ENCODE peak calls at places on chromosomes 12 and 14, in ten cellular contexts. One of them, this sample, is unnamed.

GRCh38 chr12:88063375-88063774 is 34.2 kb upstream of the C12orf50 start:
- DNase-seq in NCI-H1417: no peak
- DNase-seq in amniotic stem cell: no peak
- DNase-seq in fibroblast of pulmonary artery: peak; percentile 23
- DNase-seq in activated gamma-delta T cell treated with Interleukin-2 at 50 U/mL for 16 hours: no peak
- DNase-seq in activated CD8-positive, alpha-beta memory T cell treated with anti-CD3 and anti-CD28 coated beads, Interleukin-2, amount 10 ng/mL, durations not matched to agents 7 days and 5 days: no peak
- DNase-seq in activated naive CD4-positive, alpha-beta T cell treated with Interleukin-2 at 50 U/mL for 16 hours: no peak
- DNase-seq in activated T-cell treated with anti-CD3 and anti-CD28 coated beads, Interleukin-2, amount 50 U/mL, for 1 hour: no peak
- DNase-seq in lower lobe of right lung: no peak
- DNase-seq in T-helper 9 cell: no peak
- DNase-seq in this sample: no peak

GRCh38 chr14:99945732-99946651 is 119.2 kb upstream of the EVL start:
- DNase-seq in NCI-H1417: no peak
- DNase-seq in amniotic stem cell: no peak
- DNase-seq in fibroblast of pulmonary artery: no peak
- DNase-seq in activated gamma-delta T cell treated with Interleukin-2 at 50 U/mL for 16 hours: no peak
- DNase-seq in activated CD8-positive, alpha-beta memory T cell treated with anti-CD3 and anti-CD28 coated beads, Interleukin-2, amount 10 ng/mL, durations not matched to agents 7 days and 5 days: no peak
- DNase-seq in activated naive CD4-positive, alpha-beta T cell treated with Interleukin-2 at 50 U/mL for 16 hours: peak; percentile 3
- DNase-seq in activated T-cell treated with anti-CD3 and anti-CD28 coated beads, Interleukin-2, amount 50 U/mL, for 1 hour: peak; percentile 19
- DNase-seq in lower lobe of right lung: no peak
- DNase-seq in T-helper 9 cell: no peak
- DNase-seq in this sample: no peak

GRCh38 chr12:105399428-105400081 is 69.1 kb downstream of the C12orf75 start:
- DNase-seq in NCI-H1417: no peak
- DNase-seq in amniotic stem cell: no peak
- DNase-seq in fibroblast of pulmonary artery: no peak
- DNase-seq in activated gamma-delta T cell treated with Interleukin-2 at 50 U/mL for 16 hours: no peak
- DNase-seq in activated CD8-positive, alpha-beta memory T cell treated with anti-CD3 and anti-CD28 coated beads, Interleukin-2, amount 10 ng/mL, durations not matched to agents 7 days and 5 days: no peak
- DNase-seq in activated naive CD4-positive, alpha-beta T cell treated with Interleukin-2 at 50 U/mL for 16 hours: no peak
- DNase-seq in activated T-cell treated with anti-CD3 and anti-CD28 coated beads, Interleukin-2, amount 50 U/mL, for 1 hour: no peak
- DNase-seq in lower lobe of right lung: no peak
- DNase-seq in T-helper 9 cell: no peak
- DNase-seq in this sample: no peak

GRCh38 chr12:61894168-61894567 is 366.0 kb upstream of the USP15 start:
- DNase-seq in NCI-H1417: no peak
- DNase-seq in amniotic stem cell: no peak
- DNase-seq in fibroblast of pulmonary artery: no peak
- DNase-seq in activated gamma-delta T cell treated with Interleukin-2 at 50 U/mL for 16 hours: no peak
- DNase-seq in activated CD8-positive, alpha-beta memory T cell treated with anti-CD3 and anti-CD28 coated beads, Interleukin-2, amount 10 ng/mL, durations not matched to agents 7 days and 5 days: no peak
- DNase-seq in activated naive CD4-positive, alpha-beta T cell treated with Interleukin-2 at 50 U/mL for 16 hours: no peak
- DNase-seq in activated T-cell treated with anti-CD3 and anti-CD28 coated beads, Interleukin-2, amount 50 U/mL, for 1 hour: no peak
- DNase-seq in lower lobe of right lung: no peak
- DNase-seq in T-helper 9 cell: no peak
- DNase-seq in this sample: no peak

GRCh38 chr12:79397609-79398008 is 293.2 kb downstream of the PAWR start:
- DNase-seq in NCI-H1417: no peak
- DNase-seq in amniotic stem cell: no peak
- DNase-seq in fibroblast of pulmonary artery: no peak
- DNase-seq in activated gamma-delta T cell treated with Interleukin-2 at 50 U/mL for 16 hours: no peak
- DNase-seq in activated CD8-positive, alpha-beta memory T cell treated with anti-CD3 and anti-CD28 coated beads, Interleukin-2, amount 10 ng/mL, durations not matched to agents 7 days and 5 days: no peak
- DNase-seq in activated naive CD4-positive, alpha-beta T cell treated with Interleukin-2 at 50 U/mL for 16 hours: no peak
- DNase-seq in activated T-cell treated with anti-CD3 and anti-CD28 coated beads, Interleukin-2, amount 50 U/mL, for 1 hour: no peak
- DNase-seq in lower lobe of right lung: no peak
- DNase-seq in T-helper 9 cell: no peak
- DNase-seq in this sample: no peak

GRCh38 chr12:6315704-6316597 is 5.5 kb downstream of the PLEKHG6 start:
- DNase-seq in NCI-H1417: no peak
- DNase-seq in amniotic stem cell: no peak
- DNase-seq in fibroblast of pulmonary artery: no peak
- DNase-seq in activated gamma-delta T cell treated with Interleukin-2 at 50 U/mL for 16 hours: no peak
- DNase-seq in activated CD8-positive, alpha-beta memory T cell treated with anti-CD3 and anti-CD28 coated beads, Interleukin-2, amount 10 ng/mL, durations not matched to agents 7 days and 5 days: no peak
- DNase-seq in activated naive CD4-positive, alpha-beta T cell treated with Interleukin-2 at 50 U/mL for 16 hours: no peak
- DNase-seq in activated T-cell treated with anti-CD3 and anti-CD28 coated beads, Interleukin-2, amount 50 U/mL, for 1 hour: no peak
- DNase-seq in lower lobe of right lung: no peak
- DNase-seq in T-helper 9 cell: no peak
- DNase-seq in this sample: no peak

GRCh38 chr12:122028601-122029560 is 7.2 kb downstream of the BCL7A start:
- DNase-seq in NCI-H1417: no peak
- DNase-seq in amniotic stem cell: no peak
- DNase-seq in fibroblast of pulmonary artery: no peak
- DNase-seq in activated gamma-delta T cell treated with Interleukin-2 at 50 U/mL for 16 hours: peak; percentile 21
- DNase-seq in activated CD8-positive, alpha-beta memory T cell treated with anti-CD3 and anti-CD28 coated beads, Interleukin-2, amount 10 ng/mL, durations not matched to agents 7 days and 5 days: peak; percentile 88
- DNase-seq in activated naive CD4-positive, alpha-beta T cell treated with Interleukin-2 at 50 U/mL for 16 hours: peak; percentile 54
- DNase-seq in activated T-cell treated with anti-CD3 and anti-CD28 coated beads, Interleukin-2, amount 50 U/mL, for 1 hour: no peak
- DNase-seq in lower lobe of right lung: no peak
- DNase-seq in T-helper 9 cell: no peak
- DNase-seq in this sample: no peak

GRCh38 chr14:100070310-100070709 is 5.1 kb downstream of the EVL start:
- DNase-seq in NCI-H1417: no peak
- DNase-seq in amniotic stem cell: no peak
- DNase-seq in fibroblast of pulmonary artery: no peak
- DNase-seq in activated gamma-delta T cell treated with Interleukin-2 at 50 U/mL for 16 hours: peak; percentile 36
- DNase-seq in activated CD8-positive, alpha-beta memory T cell treated with anti-CD3 and anti-CD28 coated beads, Interleukin-2, amount 10 ng/mL, durations not matched to agents 7 days and 5 days: no peak
- DNase-seq in activated naive CD4-positive, alpha-beta T cell treated with Interleukin-2 at 50 U/mL for 16 hours: peak; percentile 34
- DNase-seq in activated T-cell treated with anti-CD3 and anti-CD28 coated beads, Interleukin-2, amount 50 U/mL, for 1 hour: peak; percentile 59
- DNase-seq in lower lobe of right lung: no peak
- DNase-seq in T-helper 9 cell: no peak
- DNase-seq in this sample: no peak

GRCh38 chr12:21459474-21459873 is 22.0 kb downstream of the PYROXD1 start:
- DNase-seq in NCI-H1417: no peak
- DNase-seq in amniotic stem cell: no peak
- DNase-seq in fibroblast of pulmonary artery: no peak
- DNase-seq in activated gamma-delta T cell treated with Interleukin-2 at 50 U/mL for 16 hours: no peak
- DNase-seq in activated CD8-positive, alpha-beta memory T cell treated with anti-CD3 and anti-CD28 coated beads, Interleukin-2, amount 10 ng/mL, durations not matched to agents 7 days and 5 days: no peak
- DNase-seq in activated naive CD4-positive, alpha-beta T cell treated with Interleukin-2 at 50 U/mL for 16 hours: no peak
- DNase-seq in activated T-cell treated with anti-CD3 and anti-CD28 coated beads, Interleukin-2, amount 50 U/mL, for 1 hour: no peak
- DNase-seq in lower lobe of right lung: no peak
- DNase-seq in T-helper 9 cell: no peak
- DNase-seq in this sample: no peak

GRCh38 chr14:24315807-24316596 is 4.7 kb downstream of the LTB4R start:
- DNase-seq in NCI-H1417: no peak
- DNase-seq in amniotic stem cell: no peak
- DNase-seq in fibroblast of pulmonary artery: no peak
- DNase-seq in activated gamma-delta T cell treated with Interleukin-2 at 50 U/mL for 16 hours: no peak
- DNase-seq in activated CD8-positive, alpha-beta memory T cell treated with anti-CD3 and anti-CD28 coated beads, Interleukin-2, amount 10 ng/mL, durations not matched to agents 7 days and 5 days: no peak
- DNase-seq in activated naive CD4-positive, alpha-beta T cell treated with Interleukin-2 at 50 U/mL for 16 hours: no peak
- DNase-seq in activated T-cell treated with anti-CD3 and anti-CD28 coated beads, Interleukin-2, amount 50 U/mL, for 1 hour: no peak
- DNase-seq in lower lobe of right lung: peak; percentile 71
- DNase-seq in T-helper 9 cell: no peak
- DNase-seq in this sample: no peak

GRCh38 chr14:59847711-59848110 is 22.9 kb downstream of the RTN1 start:
- DNase-seq in NCI-H1417: no peak
- DNase-seq in amniotic stem cell: no peak
- DNase-seq in fibroblast of pulmonary artery: no peak
- DNase-seq in activated gamma-delta T cell treated with Interleukin-2 at 50 U/mL for 16 hours: no peak
- DNase-seq in activated CD8-positive, alpha-beta memory T cell treated with anti-CD3 and anti-CD28 coated beads, Interleukin-2, amount 10 ng/mL, durations not matched to agents 7 days and 5 days: no peak
- DNase-seq in activated naive CD4-positive, alpha-beta T cell treated with Interleukin-2 at 50 U/mL for 16 hours: no peak
- DNase-seq in activated T-cell treated with anti-CD3 and anti-CD28 coated beads, Interleukin-2, amount 50 U/mL, for 1 hour: no peak
- DNase-seq in lower lobe of right lung: no peak
- DNase-seq in T-helper 9 cell: no peak
- DNase-seq in this sample: no peak

GRCh38 chr14:29262979-29263378 is 496.4 kb downstream of the FOXG1 start:
- DNase-seq in NCI-H1417: no peak
- DNase-seq in amniotic stem cell: no peak
- DNase-seq in fibroblast of pulmonary artery: peak; percentile 56
- DNase-seq in activated gamma-delta T cell treated with Interleukin-2 at 50 U/mL for 16 hours: no peak
- DNase-seq in activated CD8-positive, alpha-beta memory T cell treated with anti-CD3 and anti-CD28 coated beads, Interleukin-2, amount 10 ng/mL, durations not matched to agents 7 days and 5 days: no peak
- DNase-seq in activated naive CD4-positive, alpha-beta T cell treated with Interleukin-2 at 50 U/mL for 16 hours: no peak
- DNase-seq in activated T-cell treated with anti-CD3 and anti-CD28 coated beads, Interleukin-2, amount 50 U/mL, for 1 hour: no peak
- DNase-seq in lower lobe of right lung: no peak
- DNase-seq in T-helper 9 cell: no peak
- DNase-seq in this sample: no peak

GRCh38 chr14:68703093-68703492 is 89.8 kb downstream of the ZFP36L1 start:
- DNase-seq in NCI-H1417: no peak
- DNase-seq in amniotic stem cell: peak; percentile 15
- DNase-seq in fibroblast of pulmonary artery: peak; percentile 74
- DNase-seq in activated gamma-delta T cell treated with Interleukin-2 at 50 U/mL for 16 hours: no peak
- DNase-seq in activated CD8-positive, alpha-beta memory T cell treated with anti-CD3 and anti-CD28 coated beads, Interleukin-2, amount 10 ng/mL, durations not matched to agents 7 days and 5 days: no peak
- DNase-seq in activated naive CD4-positive, alpha-beta T cell treated with Interleukin-2 at 50 U/mL for 16 hours: no peak
- DNase-seq in activated T-cell treated with anti-CD3 and anti-CD28 coated beads, Interleukin-2, amount 50 U/mL, for 1 hour: no peak
- DNase-seq in lower lobe of right lung: no peak
- DNase-seq in T-helper 9 cell: no peak
- DNase-seq in this sample: no peak

GRCh38 chr12:128408669-128409068 is 141.7 kb downstream of the TMEM132C start:
- DNase-seq in NCI-H1417: no peak
- DNase-seq in amniotic stem cell: no peak
- DNase-seq in fibroblast of pulmonary artery: no peak
- DNase-seq in activated gamma-delta T cell treated with Interleukin-2 at 50 U/mL for 16 hours: no peak
- DNase-seq in activated CD8-positive, alpha-beta memory T cell treated with anti-CD3 and anti-CD28 coated beads, Interleukin-2, amount 10 ng/mL, durations not matched to agents 7 days and 5 days: no peak
- DNase-seq in activated naive CD4-positive, alpha-beta T cell treated with Interleukin-2 at 50 U/mL for 16 hours: no peak
- DNase-seq in activated T-cell treated with anti-CD3 and anti-CD28 coated beads, Interleukin-2, amount 50 U/mL, for 1 hour: no peak
- DNase-seq in lower lobe of right lung: no peak
- DNase-seq in T-helper 9 cell: no peak
- DNase-seq in this sample: no peak

GRCh38 chr12:92412931-92413685 is 267.5 kb upstream of the BTG1 start:
- DNase-seq in NCI-H1417: no peak
- DNase-seq in amniotic stem cell: no peak
- DNase-seq in fibroblast of pulmonary artery: no peak
- DNase-seq in activated gamma-delta T cell treated with Interleukin-2 at 50 U/mL for 16 hours: no peak
- DNase-seq in activated CD8-positive, alpha-beta memory T cell treated with anti-CD3 and anti-CD28 coated beads, Interleukin-2, amount 10 ng/mL, durations not matched to agents 7 days and 5 days: no peak
- DNase-seq in activated naive CD4-positive, alpha-beta T cell treated with Interleukin-2 at 50 U/mL for 16 hours: no peak
- DNase-seq in activated T-cell treated with anti-CD3 and anti-CD28 coated beads, Interleukin-2, amount 50 U/mL, for 1 hour: no peak
- DNase-seq in lower lobe of right lung: no peak
- DNase-seq in T-helper 9 cell: no peak
- DNase-seq in this sample: peak; percentile 15

GRCh38 chr12:80513211-80513610 is 69.2 kb downstream of the PTPRQ start:
- DNase-seq in NCI-H1417: no peak
- DNase-seq in amniotic stem cell: no peak
- DNase-seq in fibroblast of pulmonary artery: no peak
- DNase-seq in activated gamma-delta T cell treated with Interleukin-2 at 50 U/mL for 16 hours: no peak
- DNase-seq in activated CD8-positive, alpha-beta memory T cell treated with anti-CD3 and anti-CD28 coated beads, Interleukin-2, amount 10 ng/mL, durations not matched to agents 7 days and 5 days: no peak
- DNase-seq in activated naive CD4-positive, alpha-beta T cell treated with Interleukin-2 at 50 U/mL for 16 hours: no peak
- DNase-seq in activated T-cell treated with anti-CD3 and anti-CD28 coated beads, Interleukin-2, amount 50 U/mL, for 1 hour: no peak
- DNase-seq in lower lobe of right lung: no peak
- DNase-seq in T-helper 9 cell: no peak
- DNase-seq in this sample: no peak

GRCh38 chr12:90152897-90153624 is 444.4 kb upstream of the ATP2B1 start:
- DNase-seq in NCI-H1417: no peak
- DNase-seq in amniotic stem cell: no peak
- DNase-seq in fibroblast of pulmonary artery: no peak
- DNase-seq in activated gamma-delta T cell treated with Interleukin-2 at 50 U/mL for 16 hours: no peak
- DNase-seq in activated CD8-positive, alpha-beta memory T cell treated with anti-CD3 and anti-CD28 coated beads, Interleukin-2, amount 10 ng/mL, durations not matched to agents 7 days and 5 days: no peak
- DNase-seq in activated naive CD4-positive, alpha-beta T cell treated with Interleukin-2 at 50 U/mL for 16 hours: no peak
- DNase-seq in activated T-cell treated with anti-CD3 and anti-CD28 coated beads, Interleukin-2, amount 50 U/mL, for 1 hour: no peak
- DNase-seq in lower lobe of right lung: no peak
- DNase-seq in T-helper 9 cell: no peak
- DNase-seq in this sample: peak; percentile 7

GRCh38 chr12:56630180-56630632 is at the start of gene BAZ2A:
- DNase-seq in NCI-H1417: peak; percentile 88
- DNase-seq in amniotic stem cell: peak; percentile 75
- DNase-seq in fibroblast of pulmonary artery: peak; percentile 79
- DNase-seq in activated gamma-delta T cell treated with Interleukin-2 at 50 U/mL for 16 hours: peak; percentile 82
- DNase-seq in activated CD8-positive, alpha-beta memory T cell treated with anti-CD3 and anti-CD28 coated beads, Interleukin-2, amount 10 ng/mL, durations not matched to agents 7 days and 5 days: peak; percentile 94
- DNase-seq in activated naive CD4-positive, alpha-beta T cell treated with Interleukin-2 at 50 U/mL for 16 hours: peak; percentile 89
- DNase-seq in activated T-cell treated with anti-CD3 and anti-CD28 coated beads, Interleukin-2, amount 50 U/mL, for 1 hour: peak; percentile 83
- DNase-seq in lower lobe of right lung: peak; percentile 93
- DNase-seq in T-helper 9 cell: peak; percentile 78
- DNase-seq in this sample: no peak

GRCh38 chr14:104091927-104092771 is 6.6 kb downstream of the ASPG start:
- DNase-seq in NCI-H1417: no peak
- DNase-seq in amniotic stem cell: no peak
- DNase-seq in fibroblast of pulmonary artery: no peak
- DNase-seq in activated gamma-delta T cell treated with Interleukin-2 at 50 U/mL for 16 hours: no peak
- DNase-seq in activated CD8-positive, alpha-beta memory T cell treated with anti-CD3 and anti-CD28 coated beads, Interleukin-2, amount 10 ng/mL, durations not matched to agents 7 days and 5 days: no peak
- DNase-seq in activated naive CD4-positive, alpha-beta T cell treated with Interleukin-2 at 50 U/mL for 16 hours: no peak
- DNase-seq in activated T-cell treated with anti-CD3 and anti-CD28 coated beads, Interleukin-2, amount 50 U/mL, for 1 hour: no peak
- DNase-seq in lower lobe of right lung: peak; percentile 40
- DNase-seq in T-helper 9 cell: no peak
- DNase-seq in this sample: no peak

GRCh38 chr12:6965714-6966113 is 4.8 kb downstream of the PHB2 start:
- DNase-seq in NCI-H1417: no peak
- DNase-seq in amniotic stem cell: no peak
- DNase-seq in fibroblast of pulmonary artery: no peak
- DNase-seq in activated gamma-delta T cell treated with Interleukin-2 at 50 U/mL for 16 hours: no peak
- DNase-seq in activated CD8-positive, alpha-beta memory T cell treated with anti-CD3 and anti-CD28 coated beads, Interleukin-2, amount 10 ng/mL, durations not matched to agents 7 days and 5 days: no peak
- DNase-seq in activated naive CD4-positive, alpha-beta T cell treated with Interleukin-2 at 50 U/mL for 16 hours: no peak
- DNase-seq in activated T-cell treated with anti-CD3 and anti-CD28 coated beads, Interleukin-2, amount 50 U/mL, for 1 hour: no peak
- DNase-seq in lower lobe of right lung: no peak
- DNase-seq in T-helper 9 cell: no peak
- DNase-seq in this sample: no peak

GRCh38 chr14:93994919-93995682 is 2.0 kb upstream of the CCDC197 start:
- DNase-seq in NCI-H1417: no peak
- DNase-seq in amniotic stem cell: peak; percentile 50
- DNase-seq in fibroblast of pulmonary artery: peak; percentile 45
- DNase-seq in activated gamma-delta T cell treated with Interleukin-2 at 50 U/mL for 16 hours: peak; percentile 20
- DNase-seq in activated CD8-positive, alpha-beta memory T cell treated with anti-CD3 and anti-CD28 coated beads, Interleukin-2, amount 10 ng/mL, durations not matched to agents 7 days and 5 days: peak; percentile 58
- DNase-seq in activated naive CD4-positive, alpha-beta T cell treated with Interleukin-2 at 50 U/mL for 16 hours: peak; percentile 77
- DNase-seq in activated T-cell treated with anti-CD3 and anti-CD28 coated beads, Interleukin-2, amount 50 U/mL, for 1 hour: no peak
- DNase-seq in lower lobe of right lung: no peak
- DNase-seq in T-helper 9 cell: no peak
- DNase-seq in this sample: no peak

GRCh38 chr14:60565211-60565610 is 56.3 kb downstream of the SIX6 start:
- DNase-seq in NCI-H1417: no peak
- DNase-seq in amniotic stem cell: no peak
- DNase-seq in fibroblast of pulmonary artery: peak; percentile 71
- DNase-seq in activated gamma-delta T cell treated with Interleukin-2 at 50 U/mL for 16 hours: no peak
- DNase-seq in activated CD8-positive, alpha-beta memory T cell treated with anti-CD3 and anti-CD28 coated beads, Interleukin-2, amount 10 ng/mL, durations not matched to agents 7 days and 5 days: no peak
- DNase-seq in activated naive CD4-positive, alpha-beta T cell treated with Interleukin-2 at 50 U/mL for 16 hours: no peak
- DNase-seq in activated T-cell treated with anti-CD3 and anti-CD28 coated beads, Interleukin-2, amount 50 U/mL, for 1 hour: no peak
- DNase-seq in lower lobe of right lung: no peak
- DNase-seq in T-helper 9 cell: no peak
- DNase-seq in this sample: peak; percentile 37

GRCh38 chr12:98701166-98701565 is 56.1 kb downstream of the APAF1 start:
- DNase-seq in NCI-H1417: no peak
- DNase-seq in amniotic stem cell: no peak
- DNase-seq in fibroblast of pulmonary artery: no peak
- DNase-seq in activated gamma-delta T cell treated with Interleukin-2 at 50 U/mL for 16 hours: no peak
- DNase-seq in activated CD8-positive, alpha-beta memory T cell treated with anti-CD3 and anti-CD28 coated beads, Interleukin-2, amount 10 ng/mL, durations not matched to agents 7 days and 5 days: no peak
- DNase-seq in activated naive CD4-positive, alpha-beta T cell treated with Interleukin-2 at 50 U/mL for 16 hours: no peak
- DNase-seq in activated T-cell treated with anti-CD3 and anti-CD28 coated beads, Interleukin-2, amount 50 U/mL, for 1 hour: no peak
- DNase-seq in lower lobe of right lung: no peak
- DNase-seq in T-helper 9 cell: no peak
- DNase-seq in this sample: no peak

GRCh38 chr14:75011356-75012097 is 8.8 kb downstream of the EIF2B2 start:
- DNase-seq in NCI-H1417: no peak
- DNase-seq in amniotic stem cell: peak; percentile 25
- DNase-seq in fibroblast of pulmonary artery: peak; percentile 65
- DNase-seq in activated gamma-delta T cell treated with Interleukin-2 at 50 U/mL for 16 hours: no peak
- DNase-seq in activated CD8-positive, alpha-beta memory T cell treated with anti-CD3 and anti-CD28 coated beads, Interleukin-2, amount 10 ng/mL, durations not matched to agents 7 days and 5 days: no peak
- DNase-seq in activated naive CD4-positive, alpha-beta T cell treated with Interleukin-2 at 50 U/mL for 16 hours: no peak
- DNase-seq in activated T-cell treated with anti-CD3 and anti-CD28 coated beads, Interleukin-2, amount 50 U/mL, for 1 hour: no peak
- DNase-seq in lower lobe of right lung: no peak
- DNase-seq in T-helper 9 cell: no peak
- DNase-seq in this sample: no peak

GRCh38 chr12:116164976-116165425 is 112.5 kb downstream of the MED13L start:
- DNase-seq in NCI-H1417: no peak
- DNase-seq in amniotic stem cell: no peak
- DNase-seq in fibroblast of pulmonary artery: peak; percentile 47
- DNase-seq in activated gamma-delta T cell treated with Interleukin-2 at 50 U/mL for 16 hours: no peak
- DNase-seq in activated CD8-positive, alpha-beta memory T cell treated with anti-CD3 and anti-CD28 coated beads, Interleukin-2, amount 10 ng/mL, durations not matched to agents 7 days and 5 days: no peak
- DNase-seq in activated naive CD4-positive, alpha-beta T cell treated with Interleukin-2 at 50 U/mL for 16 hours: no peak
- DNase-seq in activated T-cell treated with anti-CD3 and anti-CD28 coated beads, Interleukin-2, amount 50 U/mL, for 1 hour: no peak
- DNase-seq in lower lobe of right lung: no peak
- DNase-seq in T-helper 9 cell: no peak
- DNase-seq in this sample: no peak

GRCh38 chr12:131782061-131782460 is 46.1 kb upstream of the MMP17 start:
- DNase-seq in NCI-H1417: no peak
- DNase-seq in amniotic stem cell: no peak
- DNase-seq in fibroblast of pulmonary artery: no peak
- DNase-seq in activated gamma-delta T cell treated with Interleukin-2 at 50 U/mL for 16 hours: no peak
- DNase-seq in activated CD8-positive, alpha-beta memory T cell treated with anti-CD3 and anti-CD28 coated beads, Interleukin-2, amount 10 ng/mL, durations not matched to agents 7 days and 5 days: no peak
- DNase-seq in activated naive CD4-positive, alpha-beta T cell treated with Interleukin-2 at 50 U/mL for 16 hours: no peak
- DNase-seq in activated T-cell treated with anti-CD3 and anti-CD28 coated beads, Interleukin-2, amount 50 U/mL, for 1 hour: no peak
- DNase-seq in lower lobe of right lung: no peak
- DNase-seq in T-helper 9 cell: no peak
- DNase-seq in this sample: no peak

GRCh38 chr12:109448707-109449390 is 28.3 kb downstream of the KCTD10 start:
- DNase-seq in NCI-H1417: no peak
- DNase-seq in amniotic stem cell: no peak
- DNase-seq in fibroblast of pulmonary artery: no peak
- DNase-seq in activated gamma-delta T cell treated with Interleukin-2 at 50 U/mL for 16 hours: no peak
- DNase-seq in activated CD8-positive, alpha-beta memory T cell treated with anti-CD3 and anti-CD28 coated beads, Interleukin-2, amount 10 ng/mL, durations not matched to agents 7 days and 5 days: no peak
- DNase-seq in activated naive CD4-positive, alpha-beta T cell treated with Interleukin-2 at 50 U/mL for 16 hours: no peak
- DNase-seq in activated T-cell treated with anti-CD3 and anti-CD28 coated beads, Interleukin-2, amount 50 U/mL, for 1 hour: no peak
- DNase-seq in lower lobe of right lung: no peak
- DNase-seq in T-helper 9 cell: no peak
- DNase-seq in this sample: no peak

GRCh38 chr12:51450816-51451215 is 26.2 kb downstream of the SLC4A8 start:
- DNase-seq in NCI-H1417: no peak
- DNase-seq in amniotic stem cell: no peak
- DNase-seq in fibroblast of pulmonary artery: no peak
- DNase-seq in activated gamma-delta T cell treated with Interleukin-2 at 50 U/mL for 16 hours: no peak
- DNase-seq in activated CD8-positive, alpha-beta memory T cell treated with anti-CD3 and anti-CD28 coated beads, Interleukin-2, amount 10 ng/mL, durations not matched to agents 7 days and 5 days: no peak
- DNase-seq in activated naive CD4-positive, alpha-beta T cell treated with Interleukin-2 at 50 U/mL for 16 hours: no peak
- DNase-seq in activated T-cell treated with anti-CD3 and anti-CD28 coated beads, Interleukin-2, amount 50 U/mL, for 1 hour: no peak
- DNase-seq in lower lobe of right lung: no peak
- DNase-seq in T-helper 9 cell: no peak
- DNase-seq in this sample: no peak

This sample was measured in smooth muscle cell of the brain vasculature.